ENCODE peak calls at places on chromosomes 13 and 19, in eight cellular contexts. M is psoas muscle, K is astrocyte of the spinal cord, Y is HFFc6, A is left lung, B is mucosa of descending colon, E is coronary artery, P is neural crest cell. L is an unnamed sample.
A peak's percentile ranks its signal among the peaks of the same experiment; 100 is the strongest.

GRCh38 chr19:45483033-45483432 is 13.8 kb downstream of the RTN2 start:
- DNase-seq in M (no peak), K (no peak), Y (no peak), A (no peak), B (no peak), E (no peak), P (no peak), L (no peak)

GRCh38 chr13:46592410-46592809 is 39.4 kb downstream of the LRCH1 start:
- DNase-seq in M (no peak), K (no peak), Y (no peak), A (no peak), B (no peak), E (no peak), P (no peak), L (no peak)

GRCh38 chr19:38699647-38700349 is 44.5 kb downstream of the CAPN12 start:
- DNase-seq in M (no peak), K (no peak), Y (no peak), A (no peak), B (no peak), E (no peak), P (no peak), L (no peak)

GRCh38 chr19:6963937-6964336 is 57.3 kb downstream of the MBD3L2B start:
- DNase-seq in M (no peak), K (no peak), Y (no peak), A (no peak), B (no peak), E (no peak), P (no peak), L (no peak)

GRCh38 chr19:4523306-4524110 is 5.2 kb upstream of the PLIN4 start:
- DNase-seq in M (peak; percentile 87), K (no peak), Y (no peak), A (peak; percentile 67), B (peak; percentile 69), E (no peak), P (peak; percentile 58), L (peak; percentile 76)

GRCh38 chr13:105817498-105817897 is 718.0 kb downstream of the EFNB2 start:
- DNase-seq in M (no peak), K (no peak), Y (no peak), A (no peak), B (no peak), E (no peak), P (no peak), L (no peak)

GRCh38 chr19:47729468-47729798 is 15.9 kb upstream of the NOP53 start:
- DNase-seq in M (peak; percentile 79), K (peak; percentile 84), Y (peak; percentile 88), A (peak; percentile 83), B (peak; percentile 49), E (peak; percentile 93), P (no peak), L (no peak)

GRCh38 chr19:7652061-7652641 is 15.2 kb downstream of the STXBP2 start:
- DNase-seq in M (peak; percentile 90), K (peak; percentile 72), Y (peak; percentile 44), A (peak; percentile 90), B (peak; percentile 92), E (peak; percentile 83), P (peak; percentile 96), L (peak; percentile 92)

GRCh38 chr19:49593233-49594113 is 2.5 kb downstream of the PRR12 start:
- DNase-seq in M (peak; percentile 97), K (peak; percentile 91), Y (peak; percentile 85), A (peak; percentile 93), B (peak; percentile 96), E (peak; percentile 97), P (peak; percentile 89), L (peak; percentile 94)

GRCh38 chr19:37988758-37989635 is 82.0 kb downstream of the SIPA1L3 start:
- DNase-seq in M (no peak), K (peak; percentile 46), Y (no peak), A (no peak), B (peak; percentile 6), E (no peak), P (no peak), L (peak; percentile 34)

GRCh38 chr13:67619346-67619745 is 389.2 kb upstream of the PCDH9 start:
- DNase-seq in M (no peak), K (peak; percentile 78), Y (no peak), A (no peak), B (no peak), E (no peak), P (no peak), L (no peak)

GRCh38 chr19:19321143-19321577 is 531 bp downstream of the MAU2 start:
- DNase-seq in M (no peak), K (no peak), Y (no peak), A (no peak), B (no peak), E (no peak), P (no peak), L (peak; percentile 51)

GRCh38 chr19:33406521-33407139 is 33.1 kb downstream of the CEBPG start:
- DNase-seq in M (peak; percentile 88), K (peak; percentile 39), Y (peak; percentile 27), A (peak; percentile 74), B (peak; percentile 88), E (no peak), P (peak; percentile 95), L (peak; percentile 89)

DNA sequence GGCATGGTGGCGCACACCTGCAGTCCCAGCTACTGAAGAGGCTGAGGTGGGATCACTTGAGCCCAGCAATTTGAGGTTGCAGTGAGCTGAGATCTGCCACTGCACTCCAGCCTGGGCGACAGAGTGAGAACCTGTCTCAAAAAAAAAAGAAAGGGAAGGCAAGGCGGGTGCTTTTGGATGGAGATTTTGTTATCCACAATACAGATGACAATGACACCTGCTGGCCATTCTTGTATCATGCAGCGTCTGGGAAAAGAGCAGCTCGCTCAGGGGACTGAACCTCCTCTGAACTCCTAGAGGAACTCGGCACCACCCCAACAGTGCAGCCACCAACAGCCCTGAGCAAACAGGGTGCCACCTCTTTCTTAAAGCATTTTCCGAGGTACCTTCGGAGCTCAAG is 22.8 kb downstream of the HAUS8 start:
- DNase-seq in M (no peak), K (peak; percentile 42), Y (peak; percentile 51), A (no peak), B (no peak), E (no peak), P (peak; percentile 39), L (peak; percentile 48)
- TF ChIP-seq CTCF in M (peak; percentile 58), K (peak; percentile 66), Y (peak; percentile 85), A (peak; percentile 48), B (peak; percentile 33), E (peak; percentile 39), P (peak; percentile 72), L (peak; percentile 57)

GRCh38 chr19:2481466-2481865 is 5.5 kb downstream of the GADD45B start:
- DNase-seq in M (no peak), K (no peak), Y (no peak), A (no peak), B (no peak), E (no peak), P (no peak), L (no peak)
- TF ChIP-seq CTCF in M (no peak), K (no peak), Y (no peak), A (no peak), B (no peak), E (no peak), P (no peak), L (no peak)

GRCh38 chr13:27245610-27246009 is 5.7 kb upstream of the RPL21 start:
- DNase-seq in M (no peak), K (no peak), Y (no peak), A (no peak), B (no peak), E (no peak), P (no peak), L (no peak)

GRCh38 chr13:27251166-27252088 is at the start of gene RPL21:
- DNase-seq in M (peak; percentile 98), K (peak; percentile 98), Y (peak; percentile 90), A (peak; percentile 96), B (peak; percentile 94), E (peak; percentile 97), P (peak; percentile 85), L (peak; percentile 88)

GRCh38 chr13:27252467-27252866 is 1.1 kb downstream of the RPL21 start:
- DNase-seq in M (no peak), K (no peak), Y (no peak), A (no peak), B (no peak), E (no peak), P (no peak), L (no peak)

DNA sequence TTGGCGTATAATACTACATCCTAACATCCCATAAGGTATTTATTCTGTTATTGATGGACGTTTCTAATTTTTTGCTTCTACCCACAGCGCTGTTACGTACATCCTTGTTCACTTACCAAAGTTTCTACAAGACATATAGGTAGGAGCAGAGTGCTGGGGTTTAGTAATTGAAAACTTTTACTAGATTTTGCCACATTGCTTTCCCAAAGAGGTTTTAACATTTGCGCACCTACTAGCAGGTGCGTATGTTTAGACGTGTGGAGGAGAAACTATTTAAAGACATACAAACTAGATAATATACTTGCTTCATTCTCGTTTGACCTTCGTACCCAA is 559 bp upstream of the RPL21 start:
- DNase-seq in M (no peak), K (no peak), Y (no peak), A (no peak), B (no peak), E (no peak), P (no peak), L (no peak)
- TF ChIP-seq CTCF in M (no peak), K (no peak), Y (no peak), A (no peak), B (no peak), E (no peak), P (no peak), L (no peak)

DNA sequence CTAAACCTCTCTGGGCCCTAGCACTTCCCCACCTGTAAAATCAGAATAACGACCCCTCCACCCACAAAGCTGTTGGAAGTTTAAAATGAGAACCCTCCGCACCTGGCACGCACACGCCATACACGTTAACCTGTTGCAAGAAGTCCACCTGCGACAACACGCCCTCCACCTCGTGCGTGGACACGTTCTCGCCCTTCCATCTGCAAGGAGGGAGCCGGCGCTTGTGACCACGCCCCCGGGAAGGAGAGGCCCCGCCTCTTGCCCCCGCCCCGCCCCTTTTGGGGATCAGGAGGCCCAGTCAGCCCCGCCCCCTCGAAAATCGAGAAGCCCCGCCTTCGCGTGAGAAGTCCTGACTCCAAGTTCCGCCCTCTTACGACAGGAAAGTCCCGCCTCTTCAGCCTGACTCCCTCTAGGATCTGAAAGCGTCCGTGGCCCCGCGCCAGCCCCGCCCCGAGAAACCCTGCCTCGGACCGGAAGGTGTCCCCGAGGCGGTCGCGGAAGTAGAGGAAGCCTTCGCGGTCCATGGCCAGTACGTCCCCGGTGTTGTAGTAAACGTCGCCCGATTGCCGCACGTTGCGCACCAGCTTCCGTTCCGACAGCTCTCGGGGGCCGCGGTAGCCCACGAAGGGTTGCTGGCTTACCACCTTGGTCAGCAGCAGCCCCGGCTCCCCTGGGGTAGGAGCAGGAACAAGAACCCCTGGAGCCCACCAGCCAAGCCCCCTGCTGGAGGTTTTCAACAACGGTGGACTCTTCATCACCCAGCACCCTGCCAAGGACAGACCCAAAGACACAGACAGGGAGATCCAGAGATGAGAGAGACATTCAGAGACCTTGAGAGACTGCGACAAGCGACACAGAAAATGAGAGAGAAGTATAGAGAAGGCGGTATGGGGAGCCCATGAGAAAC is 12.5 kb downstream of the SLC27A5 start:
- DNase-seq in M (peak; percentile 100), K (peak; percentile 99), Y (peak; percentile 99), A (peak; percentile 100), B (peak; percentile 99), E (peak; percentile 99), P (peak; percentile 99), L (peak; percentile 100)
- TF ChIP-seq CTCF in M (peak; percentile 16), K (peak; percentile 41), Y (peak; percentile 73), A (no peak), B (no peak), E (no peak), P (peak; percentile 57), L (peak; percentile 35)

DNA sequence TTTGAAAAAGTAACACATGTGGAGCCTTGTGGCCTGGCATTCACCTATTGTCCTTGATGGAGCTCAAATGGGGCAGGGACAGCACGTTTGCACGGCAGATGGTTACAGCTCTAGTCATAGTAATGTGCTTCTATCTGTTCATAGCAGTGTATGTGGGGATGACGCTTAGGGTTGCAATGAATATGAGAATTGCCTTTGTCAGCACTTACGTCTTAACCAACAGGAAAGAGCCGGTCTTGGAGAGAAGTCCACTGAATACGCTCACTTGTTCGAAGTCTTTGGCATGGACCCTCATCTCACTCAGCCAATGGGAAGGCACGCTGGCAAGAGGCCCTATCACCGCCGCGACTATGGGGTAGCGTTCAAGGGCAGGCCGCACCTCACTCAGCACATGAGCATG is 18.9 kb upstream of the OR7D2 start:
- DNase-seq in M (no peak), K (no peak), Y (no peak), A (no peak), B (no peak), E (no peak), P (no peak), L (no peak)
- TF ChIP-seq CTCF in M (no peak), K (no peak), Y (no peak), A (no peak), B (no peak), E (no peak), P (no peak), L (no peak)